ENCODE peak calls at places on chromosomes 3 and 15, in four cellular contexts. T is activated T-cell treated with anti-CD3 and anti-CD28 coated beads, Interleukin-2, amount 50 U/mL, for 72 hours; R is HFFc6; C is activated CD4-positive, alpha-beta T cell treated with anti-CD3 and anti-CD28 coated beads for 4 hours. Z is an unnamed sample.

GRCh38 chr15:76198456-76199105 is 112.7 kb downstream of the ETFA start:
- DNase-seq in T (no peak), R (no peak), C (no peak), Z (no peak)

GRCh38 chr3:39639344-39640236 is 169.8 kb upstream of the MYRIP start:
- DNase-seq in T (peak; percentile 31), R (peak; percentile 97), C (no peak), Z (peak; percentile 14)

GRCh38 chr3:32484437-32484836 is 18.2 kb downstream of the CMTM6 start:
- DNase-seq in T (no peak), R (no peak), C (no peak), Z (no peak)

GRCh38 chr3:127177226-127177625 is 15.7 kb upstream of the PRR23E start:
- DNase-seq in T (no peak), R (no peak), C (no peak), Z (no peak)

GRCh38 chr3:145648396-145648795 is 512.6 kb downstream of the PLOD2 start:
- DNase-seq in T (no peak), R (no peak), C (no peak), Z (no peak)

GRCh38 chr15:36177590-36178281 is 401.7 kb upstream of the CDIN1 start:
- DNase-seq in T (no peak), R (peak; percentile 17), C (no peak), Z (no peak)

GRCh38 chr3:1824359-1824758 is 274.3 kb upstream of the CNTN4 start:
- DNase-seq in T (no peak), R (no peak), C (no peak), Z (no peak)

GRCh38 chr15:80568298-80568697 is 126.8 kb upstream of the ABHD17C start:
- DNase-seq in T (peak; percentile 10), R (peak; percentile 17), C (no peak), Z (no peak)

GRCh38 chr3:190031887-190032752 is 88.6 kb downstream of the P3H2 start:
- DNase-seq in T (no peak), R (no peak), C (no peak), Z (no peak)

GRCh38 chr15:66897381-66897780 is 168.0 kb upstream of the SMAD3 start:
- DNase-seq in T (no peak), R (no peak), C (no peak), Z (no peak)

GRCh38 chr15:93362203-93362602 is 273.2 kb upstream of the RGMA start:
- DNase-seq in T (no peak), R (no peak), C (no peak), Z (no peak)

GRCh38 chr3:46999516-47000197 is 20.2 kb downstream of the NBEAL2 start:
- DNase-seq in T (no peak), R (no peak), C (no peak), Z (no peak)

GRCh38 chr15:65857718-65858402 is 11.4 kb upstream of the RAB11A start:
- DNase-seq in T (no peak), R (no peak), C (no peak), Z (no peak)

GRCh38 chr3:163939926-163940325 is 1138.4 kb downstream of the SI start:
- DNase-seq in T (no peak), R (no peak), C (no peak), Z (no peak)

GRCh38 chr15:51924146-51925068 is 47.2 kb downstream of the LEO1 start:
- DNase-seq in T (no peak), R (no peak), C (no peak), Z (peak; percentile 37)

Z was measured in neuronal stem cell.